ENCODE peak calls at places on chromosomes 5 and 9, in eight cellular contexts. One of them, this sample, is unnamed. For H3K36me3, the result is how much of the 10 kb centered on the place peaks cover.

GRCh38 chr9:126605792-126606482 is 7.8 kb upstream of the LMX1B start:
- DNase-seq in prostate gland: no peak
- DNase-seq in astrocyte: no peak
- DNase-seq in pancreas: no peak
- DNase-seq in psoas muscle: no peak
- DNase-seq in mammary epithelial cell: peak
- DNase-seq in DND-41: no peak
- DNase-seq in keratinocyte: no peak
- DNase-seq in this sample: no peak

GRCh38 chr9:34568133-34568532 is 21.4 kb downstream of the CNTFR start:
- DNase-seq in prostate gland: no peak
- DNase-seq in astrocyte: no peak
- DNase-seq in pancreas: no peak
- DNase-seq in psoas muscle: no peak
- DNase-seq in mammary epithelial cell: no peak
- DNase-seq in DND-41: no peak
- DNase-seq in keratinocyte: no peak
- DNase-seq in this sample: no peak

GRCh38 chr5:139488269-139488668 is 5.7 kb upstream of the STING1 start:
- DNase-seq in prostate gland: no peak
- DNase-seq in astrocyte: no peak
- DNase-seq in pancreas: no peak
- DNase-seq in psoas muscle: peak
- DNase-seq in mammary epithelial cell: no peak
- DNase-seq in DND-41: no peak
- DNase-seq in keratinocyte: no peak
- DNase-seq in this sample: no peak

GRCh38 chr5:6408627-6409446 is 30.5 kb upstream of the MED10 start:
- DNase-seq in prostate gland: no peak
- DNase-seq in astrocyte: peak
- DNase-seq in pancreas: no peak
- DNase-seq in psoas muscle: no peak
- DNase-seq in mammary epithelial cell: no peak
- DNase-seq in DND-41: no peak
- DNase-seq in keratinocyte: no peak
- DNase-seq in this sample: no peak

GRCh38 chr9:128254855-128255759 is 20.7 kb downstream of the GOLGA2 start:
- DNase-seq in prostate gland: peak
- DNase-seq in astrocyte: no peak
- DNase-seq in pancreas: peak
- DNase-seq in psoas muscle: peak
- DNase-seq in mammary epithelial cell: no peak
- DNase-seq in DND-41: peak
- DNase-seq in keratinocyte: no peak
- DNase-seq in this sample: no peak

GRCh38 chr9:84394036-84394435 is 53.5 kb upstream of the SLC28A3 start:
- DNase-seq in prostate gland: no peak
- DNase-seq in astrocyte: no peak
- DNase-seq in pancreas: no peak
- DNase-seq in psoas muscle: no peak
- DNase-seq in mammary epithelial cell: no peak
- DNase-seq in DND-41: no peak
- DNase-seq in keratinocyte: no peak
- DNase-seq in this sample: no peak

GRCh38 chr9:122325124-122325523 is 45.7 kb upstream of the PTGS1 start:
- DNase-seq in prostate gland: no peak
- DNase-seq in astrocyte: peak
- DNase-seq in pancreas: no peak
- DNase-seq in psoas muscle: no peak
- DNase-seq in mammary epithelial cell: peak
- DNase-seq in DND-41: no peak
- DNase-seq in keratinocyte: no peak
- DNase-seq in this sample: no peak

GRCh38 chr9:116274293-116274692 is 120.7 kb downstream of the PAPPA start:
- DNase-seq in prostate gland: no peak
- DNase-seq in astrocyte: peak
- DNase-seq in pancreas: no peak
- DNase-seq in psoas muscle: no peak
- DNase-seq in mammary epithelial cell: no peak
- DNase-seq in DND-41: no peak
- DNase-seq in keratinocyte: no peak
- DNase-seq in this sample: no peak

GRCh38 chr5:177552839-177553455 is 1.4 kb downstream of the FAM193B start:
- DNase-seq in prostate gland: no peak
- DNase-seq in astrocyte: no peak
- DNase-seq in pancreas: peak
- DNase-seq in psoas muscle: no peak
- DNase-seq in mammary epithelial cell: peak
- DNase-seq in DND-41: no peak
- DNase-seq in keratinocyte: no peak
- DNase-seq in this sample: peak

GRCh38 chr9:94911211-94911610 is 184.7 kb downstream of the AOPEP start:
- DNase-seq in prostate gland: no peak
- DNase-seq in astrocyte: no peak
- DNase-seq in pancreas: no peak
- DNase-seq in psoas muscle: no peak
- DNase-seq in mammary epithelial cell: no peak
- DNase-seq in DND-41: no peak
- DNase-seq in keratinocyte: no peak
- DNase-seq in this sample: no peak

GRCh38 chr5:59655693-59656309 is 237.7 kb downstream of the PDE4D start:
- DNase-seq in prostate gland: no peak
- DNase-seq in astrocyte: no peak
- DNase-seq in pancreas: no peak
- DNase-seq in psoas muscle: no peak
- DNase-seq in mammary epithelial cell: no peak
- DNase-seq in DND-41: no peak
- DNase-seq in keratinocyte: no peak
- DNase-seq in this sample: no peak

GRCh38 chr9:6384732-6385131 is 28.3 kb upstream of the UHRF2 start:
- DNase-seq in prostate gland: no peak
- DNase-seq in astrocyte: no peak
- DNase-seq in pancreas: no peak
- DNase-seq in psoas muscle: no peak
- DNase-seq in mammary epithelial cell: no peak
- DNase-seq in DND-41: peak
- DNase-seq in keratinocyte: no peak
- DNase-seq in this sample: no peak

GRCh38 chr9:123344273-123345096 is 11.5 kb upstream of the CRB2 start:
- DNase-seq in prostate gland: no peak
- DNase-seq in astrocyte: no peak
- DNase-seq in pancreas: no peak
- DNase-seq in psoas muscle: no peak
- DNase-seq in mammary epithelial cell: no peak
- DNase-seq in DND-41: no peak
- DNase-seq in keratinocyte: no peak
- DNase-seq in this sample: no peak

GRCh38 chr5:65288657-65289056 is 193.1 kb downstream of the ADAMTS6 start:
- DNase-seq in prostate gland: no peak
- DNase-seq in astrocyte: no peak
- DNase-seq in pancreas: no peak
- DNase-seq in psoas muscle: no peak
- DNase-seq in mammary epithelial cell: no peak
- DNase-seq in DND-41: no peak
- DNase-seq in keratinocyte: no peak
- DNase-seq in this sample: no peak

GRCh38 chr5:90888511-90889324 is 330.1 kb downstream of the ADGRV1 start:
- DNase-seq in prostate gland: no peak
- DNase-seq in astrocyte: peak
- DNase-seq in pancreas: no peak
- DNase-seq in psoas muscle: no peak
- DNase-seq in mammary epithelial cell: peak
- DNase-seq in DND-41: no peak
- DNase-seq in keratinocyte: peak
- DNase-seq in this sample: no peak

GRCh38 chr5:128082551-128083032 is 974 bp upstream of the SLC12A2 start:
- DNase-seq in prostate gland: no peak
- DNase-seq in astrocyte: no peak
- DNase-seq in pancreas: no peak
- DNase-seq in psoas muscle: no peak
- DNase-seq in mammary epithelial cell: no peak
- DNase-seq in DND-41: no peak
- DNase-seq in keratinocyte: no peak
- DNase-seq in this sample: no peak

GRCh38 chr5:66164044-66164790 is 20.1 kb downstream of the SREK1 start:
- DNase-seq in prostate gland: no peak
- DNase-seq in astrocyte: no peak
- DNase-seq in pancreas: no peak
- DNase-seq in psoas muscle: no peak
- DNase-seq in mammary epithelial cell: no peak
- DNase-seq in DND-41: no peak
- DNase-seq in keratinocyte: no peak
- DNase-seq in this sample: no peak

GRCh38 chr9:110900917-110901316 is 137.4 kb downstream of the LPAR1 start:
- DNase-seq in prostate gland: no peak
- DNase-seq in astrocyte: no peak
- DNase-seq in pancreas: no peak
- DNase-seq in psoas muscle: no peak
- DNase-seq in mammary epithelial cell: no peak
- DNase-seq in DND-41: no peak
- DNase-seq in keratinocyte: no peak
- DNase-seq in this sample: no peak

GRCh38 chr9:21782207-21782606 is 20.2 kb upstream of the MTAP start:
- DNase-seq in prostate gland: no peak
- DNase-seq in astrocyte: peak
- DNase-seq in pancreas: no peak
- DNase-seq in psoas muscle: no peak
- DNase-seq in mammary epithelial cell: peak
- DNase-seq in DND-41: no peak
- DNase-seq in keratinocyte: no peak
- DNase-seq in this sample: no peak
- H3K36me3 ChIP-seq in prostate gland: under half
- H3K36me3 ChIP-seq in astrocyte: under half
- H3K36me3 ChIP-seq in pancreas: under half
- H3K36me3 ChIP-seq in psoas muscle: under half
- H3K36me3 ChIP-seq in mammary epithelial cell: under half
- H3K36me3 ChIP-seq in DND-41: under half
- H3K36me3 ChIP-seq in keratinocyte: under half
- H3K36me3 ChIP-seq in this sample: under half

GRCh38 chr5:14465086-14465485 is 116.5 kb upstream of the OTULINL start:
- DNase-seq in prostate gland: no peak
- DNase-seq in astrocyte: peak
- DNase-seq in pancreas: no peak
- DNase-seq in psoas muscle: no peak
- DNase-seq in mammary epithelial cell: no peak
- DNase-seq in DND-41: no peak
- DNase-seq in keratinocyte: no peak
- DNase-seq in this sample: no peak

GRCh38 chr5:14464101-14464500 is 117.5 kb upstream of the OTULINL start:
- DNase-seq in prostate gland: no peak
- DNase-seq in astrocyte: no peak
- DNase-seq in pancreas: no peak
- DNase-seq in psoas muscle: no peak
- DNase-seq in mammary epithelial cell: no peak
- DNase-seq in DND-41: no peak
- DNase-seq in keratinocyte: no peak
- DNase-seq in this sample: no peak

GRCh38 chr5:14464661-14465060 is 116.9 kb upstream of the OTULINL start:
- DNase-seq in prostate gland: no peak
- DNase-seq in astrocyte: no peak
- DNase-seq in pancreas: no peak
- DNase-seq in psoas muscle: no peak
- DNase-seq in mammary epithelial cell: no peak
- DNase-seq in DND-41: no peak
- DNase-seq in keratinocyte: no peak
- DNase-seq in this sample: no peak

GRCh38 chr5:14462681-14463080 is 118.9 kb upstream of the OTULINL start:
- DNase-seq in prostate gland: no peak
- DNase-seq in astrocyte: no peak
- DNase-seq in pancreas: no peak
- DNase-seq in psoas muscle: no peak
- DNase-seq in mammary epithelial cell: no peak
- DNase-seq in DND-41: no peak
- DNase-seq in keratinocyte: no peak
- DNase-seq in this sample: no peak

GRCh38 chr5:14463629-14464028 is 118.0 kb upstream of the OTULINL start:
- DNase-seq in prostate gland: no peak
- DNase-seq in astrocyte: peak
- DNase-seq in pancreas: no peak
- DNase-seq in psoas muscle: no peak
- DNase-seq in mammary epithelial cell: peak
- DNase-seq in DND-41: no peak
- DNase-seq in keratinocyte: peak
- DNase-seq in this sample: peak
- H3K36me3 ChIP-seq in prostate gland: under half
- H3K36me3 ChIP-seq in astrocyte: half or more
- H3K36me3 ChIP-seq in pancreas: under half
- H3K36me3 ChIP-seq in psoas muscle: under half
- H3K36me3 ChIP-seq in mammary epithelial cell: under half
- H3K36me3 ChIP-seq in DND-41: under half
- H3K36me3 ChIP-seq in keratinocyte: under half
- H3K36me3 ChIP-seq in this sample: half or more

DNA sequence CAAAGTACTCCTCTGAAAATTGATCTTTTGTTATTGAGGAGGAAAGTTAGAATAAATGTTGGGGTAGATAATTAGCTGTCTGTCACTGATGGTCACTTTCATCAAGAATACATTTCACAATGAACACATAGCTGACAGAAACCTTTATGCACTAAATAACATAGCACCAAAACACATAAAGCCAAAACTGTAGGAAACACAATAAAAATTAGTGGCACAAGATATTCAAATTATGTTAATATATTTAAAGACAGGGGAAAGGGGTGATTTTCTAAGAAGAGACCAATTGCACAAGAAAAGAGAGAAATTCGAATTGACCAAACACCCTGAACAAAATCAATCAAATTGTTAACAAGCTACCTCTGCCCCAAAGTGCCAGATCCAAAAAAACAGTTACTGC is 89.7 kb downstream of the AK8 start:
- DNase-seq in prostate gland: no peak
- DNase-seq in astrocyte: no peak
- DNase-seq in pancreas: no peak
- DNase-seq in psoas muscle: no peak
- DNase-seq in mammary epithelial cell: no peak
- DNase-seq in DND-41: no peak
- DNase-seq in keratinocyte: no peak
- DNase-seq in this sample: no peak
- H3K36me3 ChIP-seq in prostate gland: under half
- H3K36me3 ChIP-seq in astrocyte: under half
- H3K36me3 ChIP-seq in pancreas: under half
- H3K36me3 ChIP-seq in psoas muscle: under half
- H3K36me3 ChIP-seq in mammary epithelial cell: under half
- H3K36me3 ChIP-seq in DND-41: under half
- H3K36me3 ChIP-seq in keratinocyte: under half
- H3K36me3 ChIP-seq in this sample: under half

DNA sequence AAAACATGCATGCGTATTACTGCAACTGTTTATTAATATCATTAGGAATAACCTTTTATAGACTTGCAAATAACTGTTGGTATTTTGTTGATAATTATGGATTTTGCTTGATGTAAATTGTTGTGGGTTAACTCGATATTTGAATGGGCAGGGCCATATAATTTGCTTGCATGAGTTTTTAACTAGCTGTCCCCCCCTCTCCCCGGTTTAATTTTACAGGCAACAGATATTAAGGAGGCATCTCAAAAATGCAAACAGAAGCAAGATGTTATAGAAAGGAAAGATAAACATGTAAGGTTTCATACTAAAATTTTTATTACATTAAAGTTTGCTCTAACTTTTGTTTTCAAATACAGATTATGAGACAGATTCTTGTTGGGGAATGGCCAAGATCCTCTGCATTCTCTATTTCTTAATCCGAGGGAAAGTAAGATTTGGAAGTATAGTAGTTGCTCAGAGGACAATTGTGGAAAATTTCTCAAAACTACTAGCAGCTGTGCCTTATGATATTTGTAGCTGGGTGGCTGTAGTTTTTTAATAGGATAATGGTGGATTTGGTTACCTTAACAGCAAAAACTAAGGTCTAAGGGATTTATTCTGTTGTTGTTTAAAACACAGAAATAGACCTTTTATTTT is 27.3 kb downstream of the SMC5 start:
- DNase-seq in prostate gland: no peak
- DNase-seq in astrocyte: no peak
- DNase-seq in pancreas: no peak
- DNase-seq in psoas muscle: no peak
- DNase-seq in mammary epithelial cell: no peak
- DNase-seq in DND-41: no peak
- DNase-seq in keratinocyte: no peak
- DNase-seq in this sample: no peak
- H3K36me3 ChIP-seq in prostate gland: under half
- H3K36me3 ChIP-seq in astrocyte: under half
- H3K36me3 ChIP-seq in pancreas: under half
- H3K36me3 ChIP-seq in psoas muscle: under half
- H3K36me3 ChIP-seq in mammary epithelial cell: under half
- H3K36me3 ChIP-seq in DND-41: half or more
- H3K36me3 ChIP-seq in keratinocyte: under half
- H3K36me3 ChIP-seq in this sample: under half